ENCODE peak calls at places on chromosome 10, in five cellular contexts. One of them, this sample, is unnamed.

GRCh38 chr10:75397571-75397921 is 4.0 kb downstream of the ZNF503 start:
- DNase-seq in A549: no peak
- DNase-seq in K562: no peak
- DNase-seq in WTC11: no peak
- DNase-seq in HepG2: no peak
- DNase-seq in this sample: no peak

GRCh38 chr10:71750986-71751385 is 22.3 kb downstream of the VSIR start:
- DNase-seq in K562: no peak
- DNase-seq in A549: no peak
- DNase-seq in HepG2: no peak
- DNase-seq in WTC11: no peak
- DNase-seq in this sample: no peak

GRCh38 chr10:124296813-124297788 is 121.6 kb downstream of the OAT start:
- DNase-seq in HepG2: no peak
- DNase-seq in WTC11: no peak
- DNase-seq in A549: no peak
- DNase-seq in K562: no peak
- DNase-seq in this sample: no peak

GRCh38 chr10:64859911-64860310 is 1338.7 kb downstream of the REEP3 start:
- DNase-seq in K562: no peak
- DNase-seq in HepG2: no peak
- DNase-seq in A549: no peak
- DNase-seq in WTC11: no peak
- DNase-seq in this sample: no peak

GRCh38 chr10:31099664-31100063 is 68.0 kb upstream of the ZNF438 start:
- DNase-seq in A549: peak
- DNase-seq in K562: no peak
- DNase-seq in HepG2: peak
- DNase-seq in WTC11: no peak
- DNase-seq in this sample: no peak

GRCh38 chr10:58184120-58184670 is 83.5 kb downstream of the IPMK start:
- DNase-seq in HepG2: no peak
- DNase-seq in WTC11: no peak
- DNase-seq in K562: no peak
- DNase-seq in A549: no peak
- DNase-seq in this sample: no peak

GRCh38 chr10:124671486-124672075 is 72.6 kb downstream of the FAM53B start:
- DNase-seq in K562: peak
- DNase-seq in A549: peak
- DNase-seq in WTC11: no peak
- DNase-seq in HepG2: peak
- DNase-seq in this sample: no peak

GRCh38 chr10:62844280-62845011 is 28.3 kb upstream of the EGR2 start:
- DNase-seq in K562: no peak
- DNase-seq in HepG2: no peak
- DNase-seq in WTC11: no peak
- DNase-seq in A549: no peak
- DNase-seq in this sample: no peak

GRCh38 chr10:36765777-36766176 is 359.6 kb upstream of the ANKRD30A start:
- DNase-seq in A549: no peak
- DNase-seq in HepG2: no peak
- DNase-seq in K562: no peak
- DNase-seq in WTC11: no peak
- DNase-seq in this sample: no peak

GRCh38 chr10:131693766-131694165 is 207.0 kb upstream of the PPP2R2D start:
- DNase-seq in HepG2: no peak
- DNase-seq in WTC11: no peak
- DNase-seq in A549: no peak
- DNase-seq in K562: no peak
- DNase-seq in this sample: no peak

GRCh38 chr10:72170263-72170662 is 45.5 kb upstream of the ANAPC16 start:
- DNase-seq in HepG2: peak
- DNase-seq in WTC11: no peak
- DNase-seq in K562: no peak
- DNase-seq in A549: peak
- DNase-seq in this sample: no peak

GRCh38 chr10:119331031-119331430 is 123.7 kb downstream of the GRK5 start:
- DNase-seq in K562: no peak
- DNase-seq in WTC11: no peak
- DNase-seq in A549: no peak
- DNase-seq in HepG2: no peak
- DNase-seq in this sample: no peak

GRCh38 chr10:97390096-97390495 is 11.0 kb downstream of the RRP12 start:
- DNase-seq in K562: no peak
- DNase-seq in HepG2: no peak
- DNase-seq in A549: no peak
- DNase-seq in WTC11: no peak
- DNase-seq in this sample: no peak

GRCh38 chr10:104580774-104581675 is 60.1 kb upstream of the SORCS3 start:
- DNase-seq in WTC11: peak
- DNase-seq in HepG2: peak
- DNase-seq in K562: peak
- DNase-seq in A549: peak
- DNase-seq in this sample: peak

GRCh38 chr10:15738237-15738928 is 18.7 kb upstream of the ITGA8 start:
- DNase-seq in HepG2: no peak
- DNase-seq in WTC11: no peak
- DNase-seq in K562: no peak
- DNase-seq in A549: no peak
- DNase-seq in this sample: no peak

GRCh38 chr10:77643795-77644468 is 6.3 kb upstream of the KCNMA1 start:
- DNase-seq in K562: peak
- DNase-seq in WTC11: peak
- DNase-seq in HepG2: peak
- DNase-seq in A549: peak
- DNase-seq in this sample: no peak

GRCh38 chr10:77173615-77174461 is 463.8 kb downstream of the KCNMA1 start:
- DNase-seq in HepG2: peak
- DNase-seq in WTC11: peak
- DNase-seq in A549: peak
- DNase-seq in K562: peak
- DNase-seq in this sample: peak

GRCh38 chr10:16436367-16436757 is 448 bp upstream of the PTER start:
- DNase-seq in A549: no peak
- DNase-seq in HepG2: no peak
- DNase-seq in WTC11: no peak
- DNase-seq in K562: no peak
- DNase-seq in this sample: no peak

GRCh38 chr10:51389415-51390342 is 309.7 kb downstream of the CSTF2T start:
- DNase-seq in HepG2: peak
- DNase-seq in A549: peak
- DNase-seq in WTC11: peak
- DNase-seq in K562: peak
- DNase-seq in this sample: peak

GRCh38 chr10:74891048-74891447 is 64.6 kb downstream of the KAT6B start:
- DNase-seq in WTC11: no peak
- DNase-seq in A549: no peak
- DNase-seq in HepG2: no peak
- DNase-seq in K562: no peak
- DNase-seq in this sample: no peak

GRCh38 chr10:99694171-99694570 is 34.9 kb downstream of the ENTPD7 start:
- DNase-seq in K562: no peak
- DNase-seq in WTC11: no peak
- DNase-seq in HepG2: no peak
- DNase-seq in A549: no peak
- DNase-seq in this sample: no peak

GRCh38 chr10:338176-339037 is 203.2 kb downstream of the ZMYND11 start:
- DNase-seq in HepG2: no peak
- DNase-seq in WTC11: no peak
- DNase-seq in K562: no peak
- DNase-seq in A549: peak
- DNase-seq in this sample: no peak

GRCh38 chr10:123526356-123527079 is 139.6 kb upstream of the GPR26 start:
- DNase-seq in HepG2: no peak
- DNase-seq in A549: no peak
- DNase-seq in K562: no peak
- DNase-seq in WTC11: no peak
- DNase-seq in this sample: no peak

GRCh38 chr10:46030091-46030937 is at the start of gene NCOA4:
- DNase-seq in HepG2: peak
- DNase-seq in WTC11: peak
- DNase-seq in K562: peak
- DNase-seq in A549: peak
- DNase-seq in this sample: peak

GRCh38 chr10:8444630-8445029 is 390.1 kb downstream of the GATA3 start:
- DNase-seq in K562: no peak
- DNase-seq in A549: no peak
- DNase-seq in WTC11: peak
- DNase-seq in HepG2: no peak
- DNase-seq in this sample: no peak

GRCh38 chr10:125538947-125539649 is 143.9 kb downstream of the TEX36 start:
- DNase-seq in A549: peak
- DNase-seq in K562: no peak
- DNase-seq in WTC11: no peak
- DNase-seq in HepG2: no peak
- DNase-seq in this sample: no peak

GRCh38 chr10:18164093-18164492 is 23.9 kb downstream of the CACNB2 start:
- DNase-seq in K562: no peak
- DNase-seq in A549: no peak
- DNase-seq in WTC11: no peak
- DNase-seq in HepG2: no peak
- DNase-seq in this sample: no peak

GRCh38 chr10:12367272-12367671 is 17.9 kb downstream of the CAMK1D start:
- DNase-seq in K562: no peak
- DNase-seq in HepG2: no peak
- DNase-seq in WTC11: no peak
- DNase-seq in A549: no peak
- DNase-seq in this sample: no peak

GRCh38 chr10:12372846-12373245 is 23.5 kb downstream of the CAMK1D start:
- DNase-seq in HepG2: no peak
- DNase-seq in A549: no peak
- DNase-seq in K562: no peak
- DNase-seq in WTC11: no peak
- DNase-seq in this sample: no peak

GRCh38 chr10:12364559-12364958 is 15.2 kb downstream of the CAMK1D start:
- DNase-seq in K562: no peak
- DNase-seq in A549: no peak
- DNase-seq in WTC11: no peak
- DNase-seq in HepG2: no peak
- DNase-seq in this sample: no peak

GRCh38 chr10:12375076-12375504 is 25.7 kb downstream of the CAMK1D start:
- DNase-seq in K562: no peak
- DNase-seq in A549: no peak
- DNase-seq in WTC11: no peak
- DNase-seq in HepG2: no peak
- DNase-seq in this sample: no peak

DNA sequence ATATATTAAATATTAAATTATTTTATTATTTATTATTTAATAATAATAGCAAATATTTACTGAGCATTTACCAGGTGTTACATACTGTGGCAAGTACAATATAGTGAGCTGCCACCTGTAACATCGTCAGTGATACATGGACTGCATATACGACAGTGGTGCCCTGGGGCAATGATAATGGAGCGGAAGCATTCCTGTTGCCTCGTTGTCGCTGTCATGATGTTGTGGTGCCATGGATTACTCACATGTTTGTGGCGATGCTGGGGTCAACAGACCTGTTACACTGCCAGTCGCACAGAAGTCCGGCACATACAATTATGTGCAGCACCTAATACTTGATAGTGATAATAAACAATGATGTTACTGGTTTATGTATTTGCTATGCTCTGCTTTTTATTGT is 20.6 kb downstream of the CAMK1D start:
- DNase-seq in WTC11: no peak
- DNase-seq in HepG2: no peak
- DNase-seq in A549: no peak
- DNase-seq in K562: no peak
- DNase-seq in this sample: no peak
- TF ChIP-seq ESRRA in WTC11: no peak
- TF ChIP-seq ESRRA in HepG2: no peak
- TF ChIP-seq ESRRA in A549: no peak
- TF ChIP-seq ESRRA in K562: no peak
- TF ChIP-seq ESRRA in this sample: no peak

GRCh38 chr10:28845009-28845682 is 167.8 kb downstream of the BAMBI start:
- DNase-seq in HepG2: no peak
- DNase-seq in WTC11: no peak
- DNase-seq in K562: no peak
- DNase-seq in A549: no peak
- DNase-seq in this sample: no peak
- TF ChIP-seq ESRRA in HepG2: no peak
- TF ChIP-seq ESRRA in WTC11: no peak
- TF ChIP-seq ESRRA in K562: no peak
- TF ChIP-seq ESRRA in A549: no peak
- TF ChIP-seq ESRRA in this sample: no peak

DNA sequence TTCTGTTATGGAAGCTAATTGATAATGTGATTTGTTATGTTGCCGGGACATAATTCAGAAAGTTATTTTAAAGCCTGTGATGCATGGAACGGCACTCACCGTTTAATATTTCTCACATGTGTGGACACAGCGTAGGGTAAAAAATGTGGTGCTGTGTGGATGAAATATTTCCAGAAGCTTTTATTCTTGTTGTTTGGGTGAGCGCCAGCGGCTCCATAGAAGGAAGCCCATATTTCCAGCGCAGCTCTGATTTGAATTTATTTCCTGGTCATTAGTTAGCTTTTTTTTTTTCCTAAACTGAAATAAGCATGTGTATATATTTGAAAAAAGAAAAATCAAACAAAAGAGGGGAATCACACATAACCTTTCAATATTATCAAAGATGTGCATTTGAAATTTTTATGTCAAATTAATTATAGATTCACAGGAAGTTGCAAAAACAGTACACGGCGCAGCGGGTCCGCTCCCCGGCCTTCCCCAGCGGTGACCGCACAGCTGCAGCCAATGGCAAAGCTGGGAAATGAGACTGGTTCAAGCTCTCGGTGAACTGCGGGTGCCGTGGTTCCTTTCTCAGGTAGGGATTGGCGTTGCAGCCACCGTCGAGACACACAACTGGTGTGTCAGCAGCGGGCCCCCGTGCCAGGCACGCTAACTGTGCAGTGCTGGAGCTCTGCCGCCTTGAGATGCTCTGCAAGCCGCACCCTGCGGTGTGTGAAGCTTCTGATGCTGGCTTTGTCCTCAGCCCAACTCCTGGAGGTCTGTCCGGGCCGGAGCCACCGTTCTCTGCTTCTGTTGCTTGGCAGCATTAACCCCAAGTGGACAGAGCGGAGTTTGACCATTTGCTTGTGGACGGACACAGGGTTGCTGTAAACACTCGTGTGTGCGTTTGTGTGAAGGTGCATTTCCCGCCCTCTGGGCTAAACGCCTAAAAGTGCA is 20.4 kb upstream of the NKX6-2 start:
- DNase-seq in A549: no peak
- DNase-seq in HepG2: no peak
- DNase-seq in K562: peak
- DNase-seq in WTC11: no peak
- DNase-seq in this sample: no peak
- TF ChIP-seq ESRRA in A549: no peak
- TF ChIP-seq ESRRA in HepG2: no peak
- TF ChIP-seq ESRRA in K562: no peak
- TF ChIP-seq ESRRA in WTC11: no peak
- TF ChIP-seq ESRRA in this sample: no peak

DNA sequence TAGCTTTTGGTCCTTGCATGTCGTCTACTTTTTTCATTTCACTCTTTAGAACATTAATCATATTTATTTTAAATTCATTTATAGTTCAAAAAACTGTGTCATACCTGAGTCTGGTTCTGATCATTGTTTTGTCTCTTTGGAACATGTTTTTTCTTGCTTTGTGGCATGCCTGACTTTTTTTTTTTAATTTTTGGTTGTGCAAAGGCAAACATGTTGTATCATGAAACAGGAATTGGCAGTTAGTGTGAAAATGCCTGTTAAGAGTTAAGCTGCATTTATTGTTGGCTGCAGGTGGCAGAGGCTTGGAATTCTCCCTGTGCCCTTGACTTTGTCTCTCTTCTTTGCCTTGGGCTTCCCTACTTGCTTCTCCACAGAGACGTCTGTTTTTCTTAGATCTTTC is 525.0 kb upstream of the ADARB2 start:
- DNase-seq in A549: no peak
- DNase-seq in WTC11: no peak
- DNase-seq in HepG2: no peak
- DNase-seq in K562: no peak
- DNase-seq in this sample: no peak
- TF ChIP-seq ESRRA in A549: no peak
- TF ChIP-seq ESRRA in WTC11: no peak
- TF ChIP-seq ESRRA in HepG2: no peak
- TF ChIP-seq ESRRA in K562: no peak
- TF ChIP-seq ESRRA in this sample: no peak

This sample was measured in GM12878.